ENCODE peak calls at places on chromosomes 12 and 14, in seven cellular contexts. C is colonic mucosa, Z is GM23248, P is Peyer's patch, Y is PC-3, B is psoas muscle, E is prostate gland. S is an unnamed sample.

GRCh38 chr12:14828896-14829295 is 14.4 kb downstream of the ART4 start:
- DNase-seq in C (no peak), Z (peak; percentile 15), P (no peak), Y (no peak), B (no peak), E (no peak), S (no peak)

GRCh38 chr14:75879031-75879430 is 102.8 kb downstream of the TGFB3 start:
- DNase-seq in C (no peak), Z (peak; percentile 83), P (no peak), Y (peak; percentile 91), B (no peak), E (no peak), S (no peak)

GRCh38 chr12:64882687-64883086 is 58.2 kb downstream of the TBC1D30 start:
- DNase-seq in C (no peak), Z (no peak), P (no peak), Y (no peak), B (no peak), E (no peak), S (no peak)

GRCh38 chr12:24960222-24960855 is 11.4 kb upstream of the BCAT1 start:
- DNase-seq in C (no peak), Z (peak; percentile 83), P (no peak), Y (peak; percentile 49), B (no peak), E (no peak), S (no peak)

GRCh38 chr12:50040657-50041056 is 15.4 kb upstream of the RACGAP1 start:
- DNase-seq in C (no peak), Z (no peak), P (no peak), Y (no peak), B (no peak), E (no peak), S (no peak)

GRCh38 chr14:36845346-36846042 is 183.8 kb downstream of the PAX9 start:
- DNase-seq in C (no peak), Z (peak; percentile 13), P (no peak), Y (peak; percentile 52), B (no peak), E (no peak), S (no peak)

GRCh38 chr14:52906141-52906601 is 44.7 kb downstream of the FERMT2 start:
- DNase-seq in C (no peak), Z (peak; percentile 93), P (no peak), Y (peak; percentile 94), B (no peak), E (no peak), S (no peak)

GRCh38 chr12:42786400-42786799 is 196.9 kb upstream of the PRICKLE1 start:
- DNase-seq in C (no peak), Z (peak; percentile 44), P (no peak), Y (no peak), B (no peak), E (no peak), S (no peak)

GRCh38 chr12:56922032-56922431 is 12.2 kb downstream of the SDR9C7 start:
- DNase-seq in C (no peak), Z (no peak), P (no peak), Y (no peak), B (no peak), E (no peak), S (no peak)

GRCh38 chr14:63840981-63841380 is 11.8 kb upstream of the SYNE2 start:
- DNase-seq in C (peak; percentile 64), Z (no peak), P (peak; percentile 32), Y (peak; percentile 32), B (peak; percentile 19), E (no peak), S (no peak)

GRCh38 chr14:105019861-105020814 is 745 bp downstream of the CDCA4 start:
- DNase-seq in C (peak; percentile 37), Z (peak; percentile 73), P (peak; percentile 47), Y (no peak), B (peak; percentile 24), E (no peak), S (peak; percentile 74)

GRCh38 chr12:19946549-19946948 is 421.8 kb upstream of the PDE3A start:
- DNase-seq in C (no peak), Z (peak; percentile 92), P (no peak), Y (peak; percentile 62), B (no peak), E (no peak), S (no peak)

GRCh38 chr14:78156196-78156595 is 14.0 kb upstream of the NRXN3 start:
- DNase-seq in C (no peak), Z (no peak), P (no peak), Y (no peak), B (no peak), E (no peak), S (no peak)

GRCh38 chr14:86787782-86788181 is 1205.2 kb downstream of the GALC start:
- DNase-seq in C (no peak), Z (no peak), P (no peak), Y (peak; percentile 15), B (no peak), E (no peak), S (no peak)

GRCh38 chr12:57230381-57231155 is 1.1 kb downstream of the SHMT2 start:
- DNase-seq in C (no peak), Z (peak; percentile 52), P (no peak), Y (no peak), B (no peak), E (no peak), S (peak; percentile 46)

GRCh38 chr14:91493169-91493568 is 16.9 kb downstream of the PPP4R3A start:
- DNase-seq in C (no peak), Z (peak; percentile 43), P (no peak), Y (no peak), B (no peak), E (no peak), S (no peak)

GRCh38 chr14:71918955-71919354 is 13.3 kb upstream of the RGS6 start:
- DNase-seq in C (no peak), Z (no peak), P (no peak), Y (no peak), B (no peak), E (no peak), S (no peak)

GRCh38 chr14:105537580-105538474 is 11.4 kb downstream of the TMEM121 start:
- DNase-seq in C (peak; percentile 64), Z (peak; percentile 38), P (peak; percentile 59), Y (peak; percentile 55), B (peak; percentile 54), E (no peak), S (peak; percentile 56)

GRCh38 chr12:32051511-32052299 is 54.9 kb upstream of the BICD1 start:
- DNase-seq in C (no peak), Z (peak; percentile 95), P (no peak), Y (peak; percentile 95), B (no peak), E (no peak), S (no peak)

GRCh38 chr14:105700622-105701288 is 174.4 kb downstream of the TMEM121 start:
- DNase-seq in C (no peak), Z (no peak), P (peak; percentile 63), Y (peak; percentile 40), B (no peak), E (no peak), S (no peak)

GRCh38 chr12:2301531-2302461 is 249.0 kb downstream of the CACNA1C start:
- DNase-seq in C (no peak), Z (peak; percentile 92), P (no peak), Y (no peak), B (no peak), E (no peak), S (peak; percentile 79)
- H3K4me1 ChIP-seq in C (no peaks in the 10 kb centered on the region), Z (peaks cover 29% of the 10 kb centered on the region), P (no peaks in the 10 kb centered on the region), Y (no peaks in the 10 kb centered on the region), B (no peaks in the 10 kb centered on the region), E (no peaks in the 10 kb centered on the region), S (peaks cover 17% of the 10 kb centered on the region)

GRCh38 chr12:27276275-27276674 is 32.2 kb downstream of the STK38L start:
- DNase-seq in C (no peak), Z (no peak), P (no peak), Y (no peak), B (no peak), E (no peak), S (no peak)

GRCh38 chr12:27272375-27273028 is 28.4 kb downstream of the STK38L start:
- DNase-seq in C (no peak), Z (no peak), P (no peak), Y (no peak), B (no peak), E (no peak), S (no peak)

GRCh38 chr12:27274706-27275105 is 30.6 kb downstream of the STK38L start:
- DNase-seq in C (no peak), Z (no peak), P (no peak), Y (no peak), B (no peak), E (no peak), S (no peak)

GRCh38 chr12:27270148-27270547 is 26.1 kb downstream of the STK38L start:
- DNase-seq in C (no peak), Z (no peak), P (no peak), Y (no peak), B (no peak), E (no peak), S (no peak)

GRCh38 chr12:27273114-27273513 is 29.0 kb downstream of the STK38L start:
- DNase-seq in C (no peak), Z (no peak), P (no peak), Y (no peak), B (no peak), E (no peak), S (no peak)
- H3K4me3 ChIP-seq in C (no peak overlapping the region), Z (no peak overlapping the region), P (no peak overlapping the region), Y (no peak overlapping the region), B (no peak overlapping the region), E (no peak overlapping the region), S (no peak overlapping the region)

GRCh38 chr12:54371328-54372112 is 7.2 kb upstream of the GPR84 start:
- DNase-seq in C (peak; percentile 54), Z (no peak), P (no peak), Y (no peak), B (peak; percentile 74), E (no peak), S (peak; percentile 68)
- H3K4me1 ChIP-seq in C (peaks cover 11% of the 10 kb centered on the region), Z (peaks cover 15% of the 10 kb centered on the region), P (peaks cover 29% of the 10 kb centered on the region), Y (peaks cover 28% of the 10 kb centered on the region), B (peaks cover 33% of the 10 kb centered on the region), E (no peaks in the 10 kb centered on the region), S (no peaks in the 10 kb centered on the region)

GRCh38 chr12:131828671-131829350 is 618 bp downstream of the MMP17 start:
- DNase-seq in C (no peak), Z (peak; percentile 59), P (no peak), Y (peak; percentile 43), B (no peak), E (no peak), S (no peak)

GRCh38 chr12:131829351-131829794 is 1.2 kb downstream of the MMP17 start:
- DNase-seq in C (no peak), Z (peak; percentile 67), P (no peak), Y (peak; percentile 44), B (no peak), E (no peak), S (no peak)

GRCh38 chr12:131830335-131831020 is 2.3 kb downstream of the MMP17 start:
- DNase-seq in C (peak; percentile 53), Z (peak; percentile 97), P (peak; percentile 55), Y (peak; percentile 91), B (peak; percentile 87), E (peak; percentile 57), S (peak; percentile 80)

GRCh38 chr12:131831021-131831571 is 2.9 kb downstream of the MMP17 start:
- DNase-seq in C (no peak), Z (peak; percentile 78), P (no peak), Y (peak; percentile 51), B (no peak), E (no peak), S (no peak)

DNA sequence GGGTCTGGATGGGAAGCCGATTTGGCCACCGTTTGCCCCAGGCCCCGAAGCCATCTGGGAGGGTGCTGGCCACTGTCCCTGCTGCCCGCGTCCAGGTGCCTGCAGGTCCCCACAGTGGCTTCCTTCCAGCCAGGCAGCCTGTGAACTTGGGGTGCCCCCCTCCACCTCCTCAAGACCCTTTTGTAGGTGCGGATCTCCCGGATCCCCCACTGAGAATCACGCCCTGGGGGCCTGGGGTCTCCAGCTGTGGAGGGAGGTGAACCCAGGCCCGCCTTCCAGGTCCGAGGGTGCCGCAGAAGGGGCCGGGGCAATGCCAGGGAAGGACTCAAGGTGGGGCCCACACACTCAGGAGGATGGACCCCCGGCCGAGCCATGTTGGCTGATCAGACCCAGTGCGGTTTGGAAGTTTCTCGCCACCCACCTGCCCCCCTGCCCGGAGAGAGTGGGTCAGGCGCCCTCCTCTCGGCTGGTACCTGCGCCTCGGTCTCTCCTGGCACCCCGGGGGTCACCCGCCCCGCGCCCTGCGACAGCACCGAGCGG is 1.7 kb downstream of the MMP17 start:
- DNase-seq in C (no peak), Z (peak; percentile 31), P (no peak), Y (no peak), B (no peak), E (no peak), S (no peak)
- H3K4me3 ChIP-seq in C (peak overlapping the region; percentile 26), Z (peak overlapping the region; percentile 74), P (peak overlapping the region; percentile 59), Y (peak overlapping the region; percentile 85), B (peak overlapping the region; percentile 64), E (peak overlapping the region; percentile 22), S (peak overlapping the region; percentile 31)

S was measured in heart left ventricle.